ENCODE peak calls at places on chromosomes 2 and 18, in eight cellular contexts. One of them, this sample, is unnamed.
A peak's percentile ranks its signal among the peaks of the same experiment; 100 is the strongest.

GRCh38 chr18:25310045-25310444 is 41.9 kb downstream of the ZNF521 start:
- DNase-seq in stomach: no peak
- DNase-seq in spleen: no peak
- DNase-seq in body of pancreas: no peak
- DNase-seq in lower leg skin: no peak
- DNase-seq in uterus: no peak
- DNase-seq in heart left ventricle: no peak
- DNase-seq in prostate gland: no peak
- DNase-seq in this sample: peak; percentile 92

GRCh38 chr2:25279091-25279651 is 62.6 kb downstream of the DNMT3A start:
- DNase-seq in lower leg skin: peak; percentile 96
- DNase-seq in heart left ventricle: peak; percentile 68
- DNase-seq in uterus: peak; percentile 66
- DNase-seq in spleen: peak; percentile 91
- DNase-seq in prostate gland: peak; percentile 82
- DNase-seq in stomach: peak; percentile 35
- DNase-seq in body of pancreas: peak; percentile 71
- DNase-seq in this sample: peak; percentile 67

GRCh38 chr2:150350500-150350899 is 137.0 kb downstream of the RND3 start:
- DNase-seq in heart left ventricle: no peak
- DNase-seq in spleen: no peak
- DNase-seq in uterus: no peak
- DNase-seq in lower leg skin: no peak
- DNase-seq in body of pancreas: no peak
- DNase-seq in stomach: no peak
- DNase-seq in prostate gland: no peak
- DNase-seq in this sample: no peak

GRCh38 chr2:241991236-241991635 is 121.7 kb downstream of the RTP5 start:
- DNase-seq in uterus: no peak
- DNase-seq in stomach: no peak
- DNase-seq in heart left ventricle: no peak
- DNase-seq in body of pancreas: no peak
- DNase-seq in prostate gland: no peak
- DNase-seq in spleen: peak; percentile 61
- DNase-seq in lower leg skin: peak; percentile 81
- DNase-seq in this sample: no peak

GRCh38 chr2:174634130-174635014 is 36.8 kb upstream of the WIPF1 start:
- DNase-seq in uterus: no peak
- DNase-seq in heart left ventricle: no peak
- DNase-seq in body of pancreas: peak; percentile 29
- DNase-seq in lower leg skin: no peak
- DNase-seq in spleen: peak; percentile 87
- DNase-seq in prostate gland: no peak
- DNase-seq in stomach: no peak
- DNase-seq in this sample: peak; percentile 30

GRCh38 chr2:220373878-220374277 is 746.4 kb downstream of the SLC4A3 start:
- DNase-seq in body of pancreas: no peak
- DNase-seq in stomach: no peak
- DNase-seq in lower leg skin: no peak
- DNase-seq in prostate gland: no peak
- DNase-seq in heart left ventricle: no peak
- DNase-seq in spleen: no peak
- DNase-seq in uterus: no peak
- DNase-seq in this sample: no peak

GRCh38 chr18:7754725-7755181 is 187.6 kb downstream of the PTPRM start:
- DNase-seq in heart left ventricle: no peak
- DNase-seq in spleen: no peak
- DNase-seq in lower leg skin: no peak
- DNase-seq in stomach: no peak
- DNase-seq in prostate gland: peak; percentile 45
- DNase-seq in uterus: no peak
- DNase-seq in body of pancreas: peak; percentile 46
- DNase-seq in this sample: no peak

GRCh38 chr2:62505649-62506420 is at the start of gene TMEM17:
- DNase-seq in stomach: peak; percentile 89
- DNase-seq in uterus: peak; percentile 96
- DNase-seq in spleen: peak; percentile 90
- DNase-seq in heart left ventricle: peak; percentile 96
- DNase-seq in lower leg skin: peak; percentile 97
- DNase-seq in body of pancreas: peak; percentile 93
- DNase-seq in prostate gland: peak; percentile 89
- DNase-seq in this sample: peak; percentile 90

GRCh38 chr2:171551836-171552235 is 29.6 kb downstream of the CYBRD1 start:
- DNase-seq in uterus: no peak
- DNase-seq in stomach: no peak
- DNase-seq in body of pancreas: no peak
- DNase-seq in prostate gland: no peak
- DNase-seq in lower leg skin: no peak
- DNase-seq in spleen: no peak
- DNase-seq in heart left ventricle: no peak
- DNase-seq in this sample: no peak

GRCh38 chr2:157876771-157877108 is 610 bp upstream of the ACVR1 start:
- DNase-seq in uterus: no peak
- DNase-seq in prostate gland: no peak
- DNase-seq in stomach: no peak
- DNase-seq in lower leg skin: no peak
- DNase-seq in heart left ventricle: no peak
- DNase-seq in spleen: no peak
- DNase-seq in body of pancreas: no peak
- DNase-seq in this sample: no peak

GRCh38 chr18:51350081-51350480 is 152.6 kb upstream of the MEX3C start:
- DNase-seq in uterus: no peak
- DNase-seq in spleen: no peak
- DNase-seq in lower leg skin: no peak
- DNase-seq in body of pancreas: peak; percentile 4
- DNase-seq in prostate gland: no peak
- DNase-seq in stomach: no peak
- DNase-seq in heart left ventricle: no peak
- DNase-seq in this sample: no peak

GRCh38 chr2:205484717-205485116 is 197.6 kb upstream of the NRP2 start:
- DNase-seq in body of pancreas: no peak
- DNase-seq in stomach: no peak
- DNase-seq in uterus: no peak
- DNase-seq in lower leg skin: no peak
- DNase-seq in prostate gland: no peak
- DNase-seq in heart left ventricle: no peak
- DNase-seq in spleen: no peak
- DNase-seq in this sample: no peak

GRCh38 chr2:187349328-187349944 is 98.6 kb downstream of the CALCRL start:
- DNase-seq in lower leg skin: no peak
- DNase-seq in prostate gland: no peak
- DNase-seq in stomach: no peak
- DNase-seq in spleen: no peak
- DNase-seq in body of pancreas: no peak
- DNase-seq in uterus: no peak
- DNase-seq in heart left ventricle: no peak
- DNase-seq in this sample: no peak

GRCh38 chr2:179239194-179239593 is 25.4 kb downstream of the SESTD1 start:
- DNase-seq in lower leg skin: no peak
- DNase-seq in body of pancreas: no peak
- DNase-seq in prostate gland: no peak
- DNase-seq in heart left ventricle: no peak
- DNase-seq in spleen: no peak
- DNase-seq in stomach: no peak
- DNase-seq in uterus: no peak
- DNase-seq in this sample: no peak

GRCh38 chr18:49177071-49177470 is 226.3 kb upstream of the SMAD7 start:
- DNase-seq in spleen: no peak
- DNase-seq in prostate gland: no peak
- DNase-seq in uterus: no peak
- DNase-seq in stomach: no peak
- DNase-seq in lower leg skin: no peak
- DNase-seq in body of pancreas: no peak
- DNase-seq in heart left ventricle: no peak
- DNase-seq in this sample: no peak

GRCh38 chr18:13377496-13377895 is 158.9 kb downstream of the LDLRAD4 start:
- DNase-seq in prostate gland: no peak
- DNase-seq in uterus: no peak
- DNase-seq in spleen: no peak
- DNase-seq in stomach: no peak
- DNase-seq in body of pancreas: peak; percentile 32
- DNase-seq in lower leg skin: peak; percentile 82
- DNase-seq in heart left ventricle: no peak
- DNase-seq in this sample: no peak

GRCh38 chr18:25896956-25897355 is 193.5 kb downstream of the SS18 start:
- DNase-seq in uterus: no peak
- DNase-seq in body of pancreas: no peak
- DNase-seq in spleen: no peak
- DNase-seq in lower leg skin: no peak
- DNase-seq in stomach: no peak
- DNase-seq in heart left ventricle: no peak
- DNase-seq in prostate gland: no peak
- DNase-seq in this sample: no peak

GRCh38 chr2:162265666-162266467 is 22.6 kb upstream of the FAP start:
- DNase-seq in prostate gland: no peak
- DNase-seq in lower leg skin: no peak
- DNase-seq in heart left ventricle: no peak
- DNase-seq in stomach: no peak
- DNase-seq in uterus: no peak
- DNase-seq in spleen: no peak
- DNase-seq in body of pancreas: no peak
- DNase-seq in this sample: no peak

GRCh38 chr2:157432475-157433106 is 11.3 kb downstream of the CYTIP start:
- DNase-seq in prostate gland: no peak
- DNase-seq in lower leg skin: no peak
- DNase-seq in spleen: no peak
- DNase-seq in stomach: no peak
- DNase-seq in uterus: no peak
- DNase-seq in heart left ventricle: no peak
- DNase-seq in body of pancreas: no peak
- DNase-seq in this sample: no peak

GRCh38 chr18:37438417-37439180 is 127.0 kb downstream of the CELF4 start:
- DNase-seq in uterus: no peak
- DNase-seq in lower leg skin: no peak
- DNase-seq in spleen: no peak
- DNase-seq in body of pancreas: no peak
- DNase-seq in stomach: no peak
- DNase-seq in prostate gland: no peak
- DNase-seq in heart left ventricle: no peak
- DNase-seq in this sample: no peak

GRCh38 chr18:13392899-13393298 is 174.3 kb downstream of the LDLRAD4 start:
- DNase-seq in uterus: no peak
- DNase-seq in spleen: no peak
- DNase-seq in lower leg skin: peak; percentile 29
- DNase-seq in heart left ventricle: no peak
- DNase-seq in stomach: no peak
- DNase-seq in body of pancreas: no peak
- DNase-seq in prostate gland: no peak
- DNase-seq in this sample: no peak

GRCh38 chr2:102273619-102274211 is 37.6 kb upstream of the IL1RL1 start:
- DNase-seq in uterus: no peak
- DNase-seq in spleen: no peak
- DNase-seq in body of pancreas: peak; percentile 44
- DNase-seq in prostate gland: no peak
- DNase-seq in heart left ventricle: no peak
- DNase-seq in lower leg skin: no peak
- DNase-seq in stomach: no peak
- DNase-seq in this sample: no peak
- TF ChIP-seq POLR2A in uterus: no peak
- TF ChIP-seq POLR2A in spleen: peak; percentile 44
- TF ChIP-seq POLR2A in body of pancreas: no peak
- TF ChIP-seq POLR2A in prostate gland: no peak
- TF ChIP-seq POLR2A in heart left ventricle: peak; percentile 20
- TF ChIP-seq POLR2A in lower leg skin: no peak
- TF ChIP-seq POLR2A in stomach: no peak
- TF ChIP-seq POLR2A in this sample: no peak

DNA sequence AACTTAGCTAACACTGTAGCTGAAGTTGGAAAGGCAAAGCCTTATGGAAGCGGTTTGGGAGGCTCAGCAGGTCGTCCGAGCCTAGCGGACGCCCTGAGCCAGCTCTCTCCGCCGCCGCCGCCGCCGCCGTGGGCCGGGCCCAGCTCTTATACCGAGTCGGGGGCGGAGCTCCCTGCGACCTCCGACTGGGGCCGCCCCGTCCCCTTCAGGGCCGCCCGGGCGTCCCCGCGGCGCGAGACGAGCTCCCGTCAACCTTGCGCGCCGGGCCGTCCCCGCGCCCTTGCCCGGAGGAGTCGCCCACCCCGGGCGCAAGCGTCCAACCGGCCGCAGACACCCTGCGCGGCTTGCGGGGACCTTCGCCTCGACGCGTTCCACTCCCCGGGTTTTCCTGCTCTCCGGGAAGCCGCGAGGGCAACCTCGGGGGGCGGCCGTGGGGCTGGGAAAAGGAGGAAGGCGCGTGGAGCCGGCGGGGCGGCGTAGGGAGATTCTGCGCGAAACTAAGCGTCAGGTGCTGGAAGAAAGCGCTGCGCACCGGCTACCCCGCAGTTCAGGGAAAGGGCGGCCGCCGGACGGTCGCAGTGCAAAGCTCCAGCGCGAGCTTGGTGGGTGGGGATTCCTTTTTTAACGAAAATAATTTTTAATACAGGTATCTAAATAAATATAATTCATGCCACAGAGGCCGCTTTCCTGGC is at the start of gene SLC40A1:
- DNase-seq in lower leg skin: peak; percentile 93
- DNase-seq in uterus: peak; percentile 87
- DNase-seq in prostate gland: peak; percentile 74
- DNase-seq in heart left ventricle: peak; percentile 89
- DNase-seq in spleen: peak; percentile 94
- DNase-seq in body of pancreas: peak; percentile 89
- DNase-seq in stomach: peak; percentile 87
- DNase-seq in this sample: peak; percentile 95
- TF ChIP-seq POLR2A in lower leg skin: peak; percentile 71
- TF ChIP-seq POLR2A in uterus: peak; percentile 85
- TF ChIP-seq POLR2A in prostate gland: peak; percentile 61
- TF ChIP-seq POLR2A in heart left ventricle: peak; percentile 93
- TF ChIP-seq POLR2A in spleen: peak; percentile 37
- TF ChIP-seq POLR2A in body of pancreas: peak; percentile 96
- TF ChIP-seq POLR2A in stomach: no peak
- TF ChIP-seq POLR2A in this sample: peak; percentile 93

DNA sequence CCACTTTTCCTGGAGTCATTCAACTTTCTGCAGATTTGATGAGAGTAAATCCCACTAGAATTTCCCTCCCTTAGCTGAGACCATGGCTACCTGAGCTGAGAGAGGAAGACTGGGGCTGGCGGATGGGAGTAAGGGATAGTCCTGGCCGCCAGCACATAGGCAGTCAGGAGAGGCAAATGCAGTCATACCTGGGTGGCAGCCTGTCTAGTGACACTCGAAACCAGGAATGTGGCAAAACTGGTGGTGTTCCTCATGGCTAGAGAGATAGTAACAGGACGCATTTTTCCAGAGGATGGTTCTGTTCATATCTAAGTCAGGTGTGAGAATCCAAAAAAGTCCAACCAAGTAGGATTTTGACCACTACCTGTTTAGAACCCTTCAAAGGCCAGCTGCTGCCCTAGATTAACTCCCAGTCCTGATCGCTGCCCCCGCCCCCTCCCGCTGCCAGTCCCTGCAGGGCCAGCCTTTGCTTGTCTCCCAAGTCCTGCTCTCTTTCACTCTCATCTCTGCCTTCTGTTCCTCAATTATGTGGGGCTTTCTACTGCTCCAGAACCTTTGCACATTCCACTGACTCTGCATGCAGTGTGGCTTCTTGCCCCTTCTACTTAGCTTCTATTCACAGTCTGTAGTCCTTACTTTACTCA is 17.4 kb upstream of the SCG2 start:
- DNase-seq in spleen: no peak
- DNase-seq in lower leg skin: no peak
- DNase-seq in body of pancreas: no peak
- DNase-seq in heart left ventricle: no peak
- DNase-seq in uterus: no peak
- DNase-seq in stomach: no peak
- DNase-seq in prostate gland: no peak
- DNase-seq in this sample: no peak
- TF ChIP-seq POLR2A in spleen: no peak
- TF ChIP-seq POLR2A in lower leg skin: no peak
- TF ChIP-seq POLR2A in body of pancreas: no peak
- TF ChIP-seq POLR2A in heart left ventricle: no peak
- TF ChIP-seq POLR2A in uterus: no peak
- TF ChIP-seq POLR2A in stomach: no peak
- TF ChIP-seq POLR2A in prostate gland: no peak
- TF ChIP-seq POLR2A in this sample: no peak

GRCh38 chr2:231604685-231605606 is 12.3 kb downstream of the TEX44 start:
- DNase-seq in lower leg skin: peak; percentile 100
- DNase-seq in uterus: peak; percentile 100
- DNase-seq in stomach: peak; percentile 100
- DNase-seq in prostate gland: peak; percentile 98
- DNase-seq in body of pancreas: peak; percentile 99
- DNase-seq in spleen: peak; percentile 100
- DNase-seq in heart left ventricle: peak; percentile 100
- DNase-seq in this sample: peak; percentile 94
- TF ChIP-seq POLR2A in lower leg skin: no peak
- TF ChIP-seq POLR2A in uterus: peak; percentile 62
- TF ChIP-seq POLR2A in stomach: no peak
- TF ChIP-seq POLR2A in prostate gland: peak; percentile 56
- TF ChIP-seq POLR2A in body of pancreas: peak; percentile 74
- TF ChIP-seq POLR2A in spleen: no peak
- TF ChIP-seq POLR2A in heart left ventricle: peak; percentile 74
- TF ChIP-seq POLR2A in this sample: peak; percentile 47

This sample was measured in erythroblast.